ENCODE peak calls at places on chromosomes 12 and 14, in nine cellular contexts. W is DND-41, L is colonic mucosa, T is tibial nerve, X is heart left ventricle, Z is transverse colon, M is astrocyte of the spinal cord, A is lung, N is body of pancreas. D is an unnamed sample.

GRCh38 chr14:74502236-74503019 is 8.9 kb downstream of the ISCA2 start:
- DNase-seq in W (no peak), L (no peak), T (no peak), X (no peak), Z (no peak), M (no peak), A (no peak), N (no peak), D (peak; percentile 57)

GRCh38 chr12:1977588-1977987 is 26.7 kb downstream of the DCP1B start:
- DNase-seq in W (no peak), L (no peak), T (no peak), X (no peak), Z (no peak), M (no peak), A (no peak), N (no peak), D (no peak)

GRCh38 chr12:89117448-89118034 is 234.8 kb downstream of the DUSP6 start:
- DNase-seq in W (no peak), L (peak; percentile 42), T (no peak), X (no peak), Z (peak; percentile 10), M (no peak), A (peak; percentile 36), N (peak; percentile 81), D (no peak)

GRCh38 chr14:72925171-72925759 is 999 bp upstream of the DCAF4 start:
- DNase-seq in W (no peak), L (peak; percentile 27), T (no peak), X (no peak), Z (no peak), M (no peak), A (peak; percentile 37), N (no peak), D (no peak)

GRCh38 chr12:94567784-94568183 is 82.6 kb downstream of the TMCC3 start:
- DNase-seq in W (no peak), L (no peak), T (no peak), X (no peak), Z (no peak), M (no peak), A (no peak), N (no peak), D (no peak)

GRCh38 chr14:68391292-68392014 is 401.4 kb downstream of the ZFP36L1 start:
- DNase-seq in W (no peak), L (no peak), T (no peak), X (peak; percentile 39), Z (no peak), M (peak; percentile 90), A (no peak), N (no peak), D (no peak)

GRCh38 chr12:46445093-46445492 is 72.5 kb upstream of the SLC38A2 start:
- DNase-seq in W (no peak), L (no peak), T (no peak), X (no peak), Z (no peak), M (no peak), A (no peak), N (no peak), D (no peak)

GRCh38 chr12:94749890-94750289 is 99.5 kb upstream of the TMCC3 start:
- DNase-seq in W (no peak), L (no peak), T (no peak), X (no peak), Z (no peak), M (no peak), A (no peak), N (no peak), D (no peak)

GRCh38 chr12:41962171-41962572 is 182.5 kb downstream of the GXYLT1 start:
- DNase-seq in W (no peak), L (no peak), T (no peak), X (peak; percentile 22), Z (no peak), M (peak; percentile 13), A (no peak), N (peak; percentile 6), D (no peak)

GRCh38 chr14:29799718-29800117 is 127.9 kb downstream of the PRKD1 start:
- DNase-seq in W (no peak), L (no peak), T (no peak), X (no peak), Z (no peak), M (no peak), A (no peak), N (no peak), D (no peak)

GRCh38 chr14:29798776-29799175 is 128.9 kb downstream of the PRKD1 start:
- DNase-seq in W (no peak), L (no peak), T (no peak), X (no peak), Z (no peak), M (no peak), A (no peak), N (no peak), D (no peak)

GRCh38 chr14:29802211-29802610 is 125.4 kb downstream of the PRKD1 start:
- DNase-seq in W (no peak), L (no peak), T (no peak), X (no peak), Z (no peak), M (no peak), A (no peak), N (no peak), D (no peak)

GRCh38 chr14:29803045-29803444 is 124.6 kb downstream of the PRKD1 start:
- DNase-seq in W (no peak), L (no peak), T (no peak), X (no peak), Z (no peak), M (no peak), A (no peak), N (no peak), D (no peak)

DNA sequence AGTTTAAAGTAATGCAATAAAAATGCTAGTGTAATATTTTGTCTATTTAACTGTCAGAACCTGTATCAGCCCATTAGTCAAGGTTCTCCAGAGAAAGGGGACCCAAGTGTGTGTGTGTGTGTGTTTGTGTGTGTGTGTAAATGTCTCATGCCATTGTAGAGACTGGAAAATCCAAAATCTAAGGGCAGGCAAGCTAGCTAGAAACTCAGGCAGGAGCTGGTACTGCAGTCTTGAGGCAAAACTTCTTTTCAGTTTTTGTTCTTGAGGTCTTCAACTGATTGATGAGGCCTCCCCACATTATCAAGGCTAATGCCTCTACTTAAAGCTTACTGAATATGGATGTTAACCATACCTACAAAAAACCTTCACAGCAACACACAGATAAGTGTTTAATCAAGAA is 126.7 kb downstream of the PRKD1 start:
- DNase-seq in W (no peak), L (no peak), T (no peak), X (no peak), Z (no peak), M (no peak), A (no peak), N (no peak), D (no peak)
- TF ChIP-seq CTCF in W (no peak), L (no peak), T (no peak), X (peak; percentile 43), Z (no peak), M (peak; percentile 29), A (no peak), N (no peak), D (no peak)

GRCh38 chr12:64639466-64639865 is 29.2 kb downstream of the RASSF3 start:
- DNase-seq in W (no peak), L (no peak), T (no peak), X (no peak), Z (no peak), M (no peak), A (no peak), N (peak; percentile 46), D (no peak)
- H3K4me3 ChIP-seq in W (no peak overlapping the region), L (no peak overlapping the region), T (no peak overlapping the region), X (no peak overlapping the region), Z (no peak overlapping the region), M (no peak overlapping the region), A (no peak overlapping the region), N (no peak overlapping the region), D (no peak overlapping the region)

GRCh38 chr12:114692558-114693531 is 8.9 kb upstream of the TBX3 start:
- DNase-seq in W (no peak), L (no peak), T (no peak), X (no peak), Z (no peak), M (peak; percentile 22), A (no peak), N (no peak), D (no peak)
- TF ChIP-seq CTCF in W (no peak), L (no peak), T (no peak), X (no peak), Z (no peak), M (no peak), A (no peak), N (no peak), D (no peak)

DNA sequence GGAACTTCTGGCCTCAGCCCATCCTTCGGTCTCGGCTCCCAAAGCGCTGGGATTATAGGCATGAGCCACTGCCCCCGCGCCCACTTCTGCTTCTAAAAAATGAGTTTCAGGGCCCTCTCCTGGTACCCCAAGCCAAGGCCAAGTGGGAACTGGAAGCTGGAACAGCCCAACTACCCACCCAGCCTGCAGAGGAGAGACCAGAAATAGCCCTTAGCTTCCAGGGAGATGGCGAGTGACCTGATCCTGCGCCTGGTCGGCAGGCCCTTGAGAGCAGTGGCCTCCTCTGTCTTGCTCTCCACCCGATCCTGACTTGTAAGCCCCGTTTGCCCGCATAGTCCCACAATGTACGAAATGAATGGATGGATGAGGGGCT is 31.2 kb upstream of the PLEKHG6 start:
- DNase-seq in W (no peak), L (no peak), T (no peak), X (no peak), Z (no peak), M (no peak), A (no peak), N (no peak), D (no peak)
- H3K4me3 ChIP-seq in W (no peak overlapping the region), L (peak overlapping the region; percentile 34), T (no peak overlapping the region), X (no peak overlapping the region), Z (no peak overlapping the region), M (no peak overlapping the region), A (no peak overlapping the region), N (no peak overlapping the region), D (no peak overlapping the region)

DNA sequence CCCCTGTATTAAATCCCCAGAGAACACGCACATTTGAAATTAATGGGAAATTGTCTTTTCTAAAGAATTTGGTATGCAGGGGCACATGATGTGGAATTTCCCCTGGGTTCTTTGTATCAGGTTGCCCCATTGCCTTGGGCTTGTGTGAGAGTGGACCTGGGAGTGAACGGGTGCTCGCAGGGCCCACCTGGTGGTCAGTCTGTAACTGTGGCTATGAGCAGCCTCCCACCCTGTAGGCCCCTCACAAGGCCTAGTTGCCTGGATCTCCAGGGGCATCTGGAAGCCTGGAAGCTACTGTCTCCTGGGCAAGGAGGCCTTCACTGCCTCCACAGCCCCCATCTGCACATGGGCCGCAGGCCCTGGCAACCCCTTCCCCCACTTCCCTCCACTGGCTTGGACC is 96.7 kb downstream of the SLC25A47 start:
- DNase-seq in W (no peak), L (no peak), T (no peak), X (no peak), Z (no peak), M (no peak), A (no peak), N (no peak), D (no peak)
- TF ChIP-seq CTCF in W (no peak), L (no peak), T (no peak), X (no peak), Z (no peak), M (peak; percentile 22), A (no peak), N (no peak), D (no peak)

D was measured in GM12865.